ENCODE peak calls at places on chromosomes 5 and 9, in five cellular contexts. E, J, Y, Q and G are unnamed samples.

GRCh38 chr5:116576043-116576713 is 1.6 kb upstream of the SEMA6A start:
- DNase-seq in E (peak), J (peak), Y (peak), Q (peak), G (peak)

GRCh38 chr9:86902606-86903460 is 44.5 kb downstream of the GAS1 start:
- DNase-seq in E (no peak), J (no peak), Y (no peak), Q (no peak), G (no peak)

GRCh38 chr9:92637331-92637730 is 32.6 kb downstream of the IPPK start:
- DNase-seq in E (no peak), J (no peak), Y (no peak), Q (no peak), G (no peak)

GRCh38 chr9:124769451-124770358 is 1.4 kb downstream of the NR6A1 start:
- DNase-seq in E (no peak), J (no peak), Y (peak), Q (no peak), G (no peak)

GRCh38 chr5:30607301-30607700 is 586.2 kb upstream of the CDH6 start:
- DNase-seq in E (no peak), J (no peak), Y (peak), Q (peak), G (no peak)

GRCh38 chr5:65263291-65263690 is 218.4 kb downstream of the ADAMTS6 start:
- DNase-seq in E (no peak), J (no peak), Y (no peak), Q (peak), G (no peak)

GRCh38 chr5:6766558-6767191 is 53.4 kb downstream of the TENT4A start:
- DNase-seq in E (peak), J (no peak), Y (peak), Q (no peak), G (no peak)

GRCh38 chr5:157284458-157285212 is 18.7 kb downstream of the CYFIP2 start:
- DNase-seq in E (no peak), J (no peak), Y (no peak), Q (no peak), G (no peak)

GRCh38 chr5:137733011-137733410 is 2.9 kb downstream of the KLHL3 start:
- DNase-seq in E (no peak), J (no peak), Y (no peak), Q (no peak), G (no peak)